ENCODE peak calls at places on chromosomes 4 and X, in five cellular contexts. C is H1, Y is GM12878, D is K562, Q is A549. J is an unnamed sample.

GRCh38 chrX:1686642-1687041 is 71.8 kb downstream of the ASMT start:
- DNase-seq in C (no peak), Y (no peak), D (no peak), Q (no peak), J (no peak)

GRCh38 chr4:81919238-81919637 is 447.5 kb upstream of the RASGEF1B start:
- DNase-seq in C (no peak), Y (no peak), D (peak), Q (peak), J (peak)

GRCh38 chr4:156475322-156475721 is 496.3 kb downstream of the PDGFC start:
- DNase-seq in C (no peak), Y (no peak), D (no peak), Q (peak), J (peak)

GRCh38 chrX:86066998-86067397 is 19.6 kb upstream of the CHM start:
- DNase-seq in C (no peak), Y (no peak), D (peak), Q (peak), J (peak)

GRCh38 chrX:109270580-109271484 is 211.1 kb downstream of the GUCY2F start:
- DNase-seq in C (no peak), Y (peak), D (no peak), Q (no peak), J (no peak)

GRCh38 chr4:103054030-103054429 is 22.5 kb downstream of the SLC9B2 start:
- DNase-seq in C (no peak), Y (no peak), D (no peak), Q (no peak), J (peak)

GRCh38 chr4:129231907-129232626 is 136.1 kb downstream of the C4orf33 start:
- DNase-seq in C (no peak), Y (no peak), D (no peak), Q (no peak), J (no peak)

GRCh38 chrX:138150709-138151108 is 560.8 kb downstream of the FGF13 start:
- DNase-seq in C (no peak), Y (no peak), D (peak), Q (no peak), J (no peak)

GRCh38 chr4:52865305-52865704 is 3.2 kb downstream of the RASL11B start:
- DNase-seq in C (no peak), Y (no peak), D (no peak), Q (no peak), J (no peak)

GRCh38 chr4:156536661-156537060 is 434.9 kb downstream of the PDGFC start:
- DNase-seq in C (no peak), Y (no peak), D (no peak), Q (no peak), J (no peak)

GRCh38 chr4:64682481-64682880 is 273.2 kb upstream of the TECRL start:
- DNase-seq in C (no peak), Y (no peak), D (no peak), Q (no peak), J (no peak)

GRCh38 chrX:118188977-118189376 is 72.4 kb upstream of the KLHL13 start:
- DNase-seq in C (no peak), Y (no peak), D (no peak), Q (no peak), J (no peak)

GRCh38 chr4:186943607-186943908 is 219.9 kb upstream of the FAT1 start:
- DNase-seq in C (no peak), Y (no peak), D (no peak), Q (no peak), J (no peak)

GRCh38 chr4:153204247-153205027 is at the start of gene TRIM2:
- DNase-seq in C (no peak), Y (no peak), D (peak), Q (no peak), J (peak)

GRCh38 chrX:111719426-111720210 is 38.6 kb downstream of the ALG13 start:
- DNase-seq in C (no peak), Y (no peak), D (no peak), Q (peak), J (no peak)

GRCh38 chrX:115324194-115324593 is 34.7 kb downstream of the LUZP4 start:
- DNase-seq in C (no peak), Y (no peak), D (no peak), Q (no peak), J (no peak)

GRCh38 chr4:10731162-10731561 is 46.6 kb upstream of the CLNK start:
- DNase-seq in C (no peak), Y (no peak), D (no peak), Q (no peak), J (no peak)

GRCh38 chr4:145427991-145428390 is 53.7 kb upstream of the SMAD1 start:
- DNase-seq in C (no peak), Y (no peak), D (no peak), Q (no peak), J (no peak)

GRCh38 chrX:46574337-46574940 is 874 bp downstream of the CHST7 start:
- DNase-seq in C (no peak), Y (no peak), D (no peak), Q (peak), J (peak)

GRCh38 chr4:88728146-88728545 is 30.5 kb upstream of the NAP1L5 start:
- DNase-seq in C (no peak), Y (no peak), D (no peak), Q (no peak), J (no peak)

GRCh38 chrX:24282381-24283121 is 31.3 kb downstream of the SUPT20HL2 start:
- DNase-seq in C (no peak), Y (no peak), D (no peak), Q (no peak), J (no peak)

GRCh38 chr4:182975806-182976205 is 58.6 kb upstream of the DCTD start:
- DNase-seq in C (no peak), Y (peak), D (peak), Q (peak), J (no peak)

GRCh38 chr4:36722986-36723385 is 441.6 kb downstream of the DTHD1 start:
- DNase-seq in C (no peak), Y (no peak), D (no peak), Q (no peak), J (no peak)
- TF ChIP-seq HDAC2 in C (no peak), Y (no peak), D (no peak), Q (no peak), J (no peak)

GRCh38 chrX:13901354-13901753 is 84.5 kb upstream of the GPM6B start:
- DNase-seq in C (no peak), Y (no peak), D (no peak), Q (no peak), J (no peak)
- TF ChIP-seq HDAC2 in C (no peak), Y (no peak), D (no peak), Q (no peak), J (no peak)

DNA sequence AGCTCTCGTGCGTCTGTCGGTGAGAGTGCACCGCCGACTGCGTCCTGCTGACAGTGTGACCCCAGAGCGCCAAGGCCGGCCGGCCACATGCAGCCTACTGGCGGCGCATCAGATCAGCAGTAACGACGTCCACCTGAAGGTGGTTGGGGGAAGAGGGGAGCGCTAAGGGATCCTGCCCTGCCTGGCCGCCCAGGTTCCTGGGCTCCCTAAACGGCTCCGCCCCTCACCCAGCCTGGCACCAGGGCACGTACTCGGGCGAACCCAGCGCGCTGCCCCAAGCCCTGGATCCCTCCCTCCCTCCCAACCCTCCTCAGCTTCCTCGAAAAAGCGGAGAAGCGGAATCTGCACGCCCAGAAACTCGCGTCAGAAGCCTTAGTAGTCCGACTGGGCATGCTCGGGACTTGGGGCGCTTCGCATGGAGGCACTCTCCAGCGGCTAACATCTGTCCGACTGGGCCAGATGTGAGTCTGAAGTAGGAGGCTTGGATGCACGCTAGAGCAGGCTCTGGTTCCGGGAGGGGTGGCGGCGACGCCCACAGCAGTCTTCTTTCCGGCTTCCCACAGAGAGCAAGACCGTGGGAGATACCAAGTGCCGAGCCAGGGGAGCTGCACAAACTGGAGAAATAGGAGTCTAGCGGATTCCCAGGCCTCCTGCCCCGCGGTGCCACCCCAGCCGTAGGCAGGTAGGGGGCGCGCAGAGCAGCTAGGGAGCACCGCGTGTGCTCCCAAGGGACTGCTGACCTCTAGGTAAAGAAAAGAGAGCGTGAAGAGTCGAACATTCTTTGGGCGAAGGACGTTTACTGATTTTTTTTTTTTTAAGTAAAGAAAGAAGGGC is 114.4 kb upstream of the TEX13C start:
- DNase-seq in C (no peak), Y (no peak), D (peak), Q (peak), J (no peak)
- TF ChIP-seq HDAC2 in C (no peak), Y (no peak), D (no peak), Q (no peak), J (no peak)

GRCh38 chrX:76153221-76153620 is 19.6 kb upstream of the PBDC1 start:
- DNase-seq in C (no peak), Y (no peak), D (no peak), Q (no peak), J (no peak)

GRCh38 chrX:76148011-76148665 is 24.7 kb upstream of the PBDC1 start:
- DNase-seq in C (no peak), Y (peak), D (no peak), Q (no peak), J (peak)

DNA sequence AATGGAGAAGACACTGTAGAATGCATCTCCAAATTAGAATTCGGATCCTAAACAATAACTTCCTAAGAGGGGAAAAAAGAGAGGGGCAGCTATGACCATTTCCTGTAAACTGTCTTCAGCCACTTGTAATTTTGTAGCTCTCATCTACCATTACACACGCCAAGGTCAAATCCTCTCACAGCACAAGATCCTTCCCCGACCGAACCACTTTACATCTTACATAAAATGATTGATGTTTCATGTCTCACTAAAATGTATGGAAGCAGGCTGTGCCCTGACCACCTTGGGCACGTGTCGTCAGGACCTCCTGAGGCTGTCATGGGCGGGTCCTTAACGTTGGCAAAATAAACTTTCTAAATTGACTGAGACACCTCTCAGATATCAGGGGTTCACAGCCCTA is 24.1 kb upstream of the PBDC1 start:
- DNase-seq in C (no peak), Y (peak), D (no peak), Q (peak), J (peak)
- TF ChIP-seq HDAC2 in C (no peak), Y (no peak), D (no peak), Q (no peak), J (no peak)

DNA sequence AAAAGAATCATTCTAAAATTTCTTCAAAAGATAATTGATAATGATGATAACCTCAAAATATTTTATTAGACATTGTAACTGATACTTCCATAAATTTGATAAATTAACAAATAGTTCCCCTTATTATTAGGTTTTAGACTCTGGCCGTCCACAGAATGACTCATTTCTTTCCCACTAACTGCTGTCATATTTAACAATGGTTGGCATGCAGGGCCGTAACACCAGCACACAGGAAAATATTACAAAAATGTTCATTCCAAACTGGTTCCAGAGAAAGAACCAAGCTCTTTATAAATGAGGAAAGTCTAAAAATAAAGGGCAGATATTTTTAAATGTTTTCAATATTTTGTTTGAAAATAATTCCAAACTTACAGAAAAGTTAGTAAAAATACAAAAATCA is 28.2 kb downstream of the WDFY3 start:
- DNase-seq in C (no peak), Y (no peak), D (no peak), Q (no peak), J (peak)
- TF ChIP-seq HDAC2 in C (no peak), Y (no peak), D (no peak), Q (no peak), J (no peak)

DNA sequence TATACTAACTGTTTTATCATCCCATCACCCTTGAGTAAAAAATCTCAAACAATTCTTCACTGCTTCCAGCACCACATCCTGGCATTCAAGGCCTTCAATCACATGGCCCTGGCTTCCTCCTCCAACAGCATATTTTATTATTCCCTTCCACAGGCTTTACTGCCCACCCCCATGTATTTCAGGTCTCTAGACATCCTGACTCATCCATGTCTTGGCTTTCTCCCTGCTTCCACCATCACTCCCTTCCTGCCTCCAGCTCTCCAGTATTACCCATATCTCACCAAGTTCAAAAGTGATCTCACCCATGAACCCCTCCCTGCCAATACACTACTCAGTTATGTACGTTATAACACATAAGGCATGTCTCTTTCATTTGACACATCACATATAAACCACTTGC is 34.7 kb upstream of the PLAC1 start:
- DNase-seq in C (no peak), Y (no peak), D (no peak), Q (peak), J (no peak)
- TF ChIP-seq HDAC2 in C (no peak), Y (no peak), D (no peak), Q (no peak), J (no peak)

GRCh38 chr4:79025170-79025569 is 85.9 kb upstream of the PAQR3 start:
- DNase-seq in C (no peak), Y (no peak), D (no peak), Q (no peak), J (peak)

GRCh38 chr4:79027656-79028055 is 88.4 kb upstream of the PAQR3 start:
- DNase-seq in C (no peak), Y (no peak), D (no peak), Q (no peak), J (no peak)

GRCh38 chr4:79022529-79022928 is 83.3 kb upstream of the PAQR3 start:
- DNase-seq in C (no peak), Y (no peak), D (no peak), Q (no peak), J (no peak)

DNA sequence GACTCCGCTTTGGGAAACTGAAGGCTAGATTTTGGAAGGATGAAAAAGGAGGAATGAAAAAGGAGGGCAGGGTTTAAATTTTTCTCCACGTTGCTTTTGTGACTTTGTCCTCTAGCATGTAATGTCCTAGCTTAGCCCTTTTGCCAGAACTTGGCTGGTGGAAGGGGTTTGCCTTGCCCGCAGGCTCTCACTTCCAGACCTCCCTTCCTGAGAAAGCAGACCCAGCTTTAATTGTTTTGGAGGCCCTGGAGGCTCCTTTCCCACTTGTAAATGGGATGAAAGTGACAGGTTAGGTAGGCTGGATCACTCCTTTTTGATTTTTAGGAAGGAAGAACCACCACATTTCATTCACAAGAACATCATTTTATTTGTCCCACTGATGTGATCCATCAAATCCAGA is 85.1 kb upstream of the PAQR3 start:
- DNase-seq in C (no peak), Y (no peak), D (no peak), Q (no peak), J (no peak)
- TF ChIP-seq HDAC2 in C (no peak), Y (no peak), D (no peak), Q (no peak), J (no peak)

GRCh38 chr4:17788956-17789355 is 7.5 kb upstream of the FAM184B start:
- DNase-seq in C (no peak), Y (no peak), D (no peak), Q (no peak), J (no peak)

GRCh38 chr4:17797808-17798207 is 12.7 kb downstream of the DCAF16 start:
- DNase-seq in C (no peak), Y (no peak), D (no peak), Q (no peak), J (no peak)

DNA sequence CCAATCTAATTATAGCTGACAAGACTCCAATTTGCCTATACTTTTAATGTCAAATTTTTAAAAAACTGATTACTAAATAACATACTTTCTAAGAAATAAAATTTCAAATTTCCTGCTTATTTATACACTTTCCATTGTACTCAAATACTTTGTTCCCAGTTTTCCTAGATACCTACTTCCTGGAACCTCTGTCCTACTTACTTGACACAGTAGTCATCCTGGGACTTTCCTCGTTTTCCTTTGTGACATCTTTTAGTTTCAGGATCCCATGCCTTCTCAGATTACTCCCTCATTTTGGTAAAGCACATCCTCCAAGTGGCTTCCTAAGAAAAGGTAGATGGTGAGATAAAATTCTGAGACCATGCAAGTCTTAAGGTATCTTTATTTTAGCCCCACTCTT is 13.3 kb upstream of the FAM184B start:
- DNase-seq in C (no peak), Y (no peak), D (no peak), Q (no peak), J (no peak)
- TF ChIP-seq HDAC2 in C (no peak), Y (no peak), D (no peak), Q (no peak), J (no peak)

J was measured in HepG2.